ENCODE peak calls at places on chromosomes 12 and 14, in six cellular contexts. T, Z, W, I, D and E are unnamed samples.

GRCh38 chr12:106760184-106760531 is 14.3 kb upstream of the RIC8B start:
- DNase-seq in Z (peak; percentile 31), D (no peak), I (no peak), W (no peak), T (no peak), E (no peak)

GRCh38 chr14:71711619-71712018 is 220.6 kb upstream of the RGS6 start:
- DNase-seq in W (no peak), D (no peak), I (no peak), T (peak; percentile 79), Z (no peak), E (peak; percentile 9)

GRCh38 chr12:120229071-120229582 is 28.2 kb upstream of the RPLP0 start:
- DNase-seq in D (no peak), W (no peak), I (no peak), Z (no peak), T (no peak), E (no peak)

GRCh38 chr12:644818-645552 is 18.3 kb downstream of the NINJ2 start:
- DNase-seq in Z (no peak), W (no peak), I (no peak), D (no peak), T (no peak), E (no peak)

GRCh38 chr12:51430196-51430895 is 5.7 kb downstream of the SLC4A8 start:
- DNase-seq in Z (no peak), D (no peak), I (no peak), W (no peak), T (no peak), E (no peak)

GRCh38 chr12:50764116-50764860 is 387 bp downstream of the ATF1 start:
- DNase-seq in Z (no peak), D (peak; percentile 30), I (peak; percentile 55), T (peak; percentile 53), W (no peak), E (peak; percentile 42)

GRCh38 chr12:8544295-8544694 is 3.6 kb upstream of the CLEC4E start:
- DNase-seq in W (peak; percentile 57), T (peak; percentile 81), D (peak; percentile 58), Z (peak; percentile 52), I (peak; percentile 44), E (peak; percentile 29)

GRCh38 chr12:124422142-124422569 is 127.3 kb downstream of the RFLNA start:
- DNase-seq in W (no peak), T (no peak), D (peak; percentile 85), I (peak; percentile 78), Z (peak; percentile 77), E (peak; percentile 33)

GRCh38 chr12:89873745-89874144 is 165.1 kb upstream of the ATP2B1 start:
- DNase-seq in D (no peak), W (no peak), Z (no peak), I (no peak), T (peak; percentile 63), E (no peak)

GRCh38 chr12:91094036-91094660 is 17.1 kb downstream of the LUM start:
- DNase-seq in Z (no peak), T (peak; percentile 30), I (no peak), D (no peak), W (no peak), E (no peak)

GRCh38 chr12:64890873-64891468 is 66.5 kb downstream of the TBC1D30 start:
- DNase-seq in T (peak; percentile 67), I (peak; percentile 44), D (peak; percentile 33), Z (no peak), W (no peak), E (peak; percentile 19)

GRCh38 chr12:26009593-26009992 is 51.1 kb downstream of the RASSF8 start:
- DNase-seq in T (no peak), W (no peak), Z (no peak), I (no peak), D (no peak), E (no peak)

GRCh38 chr12:58301337-58302122 is 360.2 kb downstream of the ATP23 start:
- DNase-seq in Z (no peak), T (no peak), D (no peak), I (no peak), W (no peak), E (no peak)

GRCh38 chr14:102891556-102891955 is 30.9 kb upstream of the AMN start:
- DNase-seq in T (no peak), D (no peak), Z (no peak), W (no peak), I (no peak), E (no peak)

GRCh38 chr14:104682107-104682593 is 7.3 kb upstream of the INF2 start:
- DNase-seq in I (peak; percentile 55), D (no peak), Z (no peak), W (peak; percentile 24), T (no peak), E (no peak)

GRCh38 chr14:31829256-31829923 is 247.7 kb upstream of the ARHGAP5 start:
- DNase-seq in T (no peak), Z (no peak), W (no peak), I (no peak), D (no peak), E (no peak)

GRCh38 chr14:70183991-70184390 is 4.8 kb downstream of the SLC8A3 start:
- DNase-seq in W (no peak), D (no peak), Z (no peak), T (no peak), I (no peak), E (no peak)

GRCh38 chr14:36069535-36069900 is 107.0 kb downstream of the PTCSC3 start:
- DNase-seq in I (peak; percentile 45), T (peak; percentile 37), D (peak; percentile 7), Z (no peak), W (peak; percentile 7), E (peak; percentile 13)

GRCh38 chr12:99390707-99391106 is 256.8 kb upstream of the GARIN6 start:
- DNase-seq in I (peak; percentile 6), T (no peak), W (no peak), Z (no peak), D (no peak), E (peak; percentile 19)

GRCh38 chr12:71155228-71155627 is 2.6 kb downstream of the TSPAN8 start:
- DNase-seq in W (no peak), D (no peak), T (no peak), I (no peak), Z (no peak), E (no peak)

GRCh38 chr12:94062796-94063635 is 85.4 kb upstream of the PLXNC1 start:
- DNase-seq in T (no peak), I (no peak), D (no peak), Z (peak; percentile 79), W (no peak), E (no peak)

GRCh38 chr12:92927055-92927435 is 2.0 kb downstream of the EEA1 start:
- DNase-seq in W (peak; percentile 30), D (no peak), Z (no peak), I (no peak), T (peak; percentile 41), E (no peak)

GRCh38 chr12:120324841-120325417 is 2.6 kb downstream of the PLA2G1B start:
- DNase-seq in Z (no peak), I (no peak), D (no peak), W (no peak), T (no peak), E (no peak)

DNA sequence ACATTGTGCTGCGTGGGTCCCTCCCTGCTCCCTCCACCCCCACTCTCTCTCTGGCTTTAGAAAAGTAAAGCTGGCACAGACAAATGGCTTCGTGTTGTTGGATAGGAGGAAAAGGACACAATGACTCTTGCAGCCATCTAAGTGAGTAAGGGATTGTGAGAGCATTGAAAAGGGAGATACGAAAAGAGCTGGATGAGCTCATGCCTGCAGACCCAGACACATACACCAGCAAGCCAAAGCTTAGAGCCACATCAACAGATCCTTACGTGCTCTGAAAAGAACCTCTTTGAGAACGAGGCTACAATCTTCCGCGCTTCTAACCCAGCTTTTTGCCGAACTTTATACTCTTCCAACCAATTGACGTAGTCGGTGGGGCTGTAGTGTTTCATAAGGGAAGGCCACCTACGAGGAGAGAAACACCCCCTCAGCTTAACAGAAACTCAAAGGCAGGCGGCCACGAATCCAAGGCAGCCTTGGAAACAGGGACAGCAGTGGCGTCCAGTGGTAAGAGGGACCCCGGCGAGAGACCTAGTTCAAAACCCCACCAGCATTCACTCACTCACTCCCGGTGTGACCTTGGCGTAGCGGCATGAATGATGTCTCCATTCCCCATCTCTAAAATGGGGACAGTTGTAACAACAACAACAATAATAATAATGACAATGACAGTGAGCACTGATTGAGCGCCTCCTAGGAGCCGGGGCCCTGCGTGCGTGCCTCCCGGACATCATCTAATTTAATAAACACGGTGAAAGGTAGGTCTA is 1.1 kb downstream of the FBXO21 start:
- DNase-seq in W (peak; percentile 9), I (no peak), T (peak; percentile 31), D (no peak), Z (no peak), E (no peak)
- TF ChIP-seq POLR2A in W (no peak), I (no peak), T (no peak), D (no peak), Z (no peak), E (no peak)

DNA sequence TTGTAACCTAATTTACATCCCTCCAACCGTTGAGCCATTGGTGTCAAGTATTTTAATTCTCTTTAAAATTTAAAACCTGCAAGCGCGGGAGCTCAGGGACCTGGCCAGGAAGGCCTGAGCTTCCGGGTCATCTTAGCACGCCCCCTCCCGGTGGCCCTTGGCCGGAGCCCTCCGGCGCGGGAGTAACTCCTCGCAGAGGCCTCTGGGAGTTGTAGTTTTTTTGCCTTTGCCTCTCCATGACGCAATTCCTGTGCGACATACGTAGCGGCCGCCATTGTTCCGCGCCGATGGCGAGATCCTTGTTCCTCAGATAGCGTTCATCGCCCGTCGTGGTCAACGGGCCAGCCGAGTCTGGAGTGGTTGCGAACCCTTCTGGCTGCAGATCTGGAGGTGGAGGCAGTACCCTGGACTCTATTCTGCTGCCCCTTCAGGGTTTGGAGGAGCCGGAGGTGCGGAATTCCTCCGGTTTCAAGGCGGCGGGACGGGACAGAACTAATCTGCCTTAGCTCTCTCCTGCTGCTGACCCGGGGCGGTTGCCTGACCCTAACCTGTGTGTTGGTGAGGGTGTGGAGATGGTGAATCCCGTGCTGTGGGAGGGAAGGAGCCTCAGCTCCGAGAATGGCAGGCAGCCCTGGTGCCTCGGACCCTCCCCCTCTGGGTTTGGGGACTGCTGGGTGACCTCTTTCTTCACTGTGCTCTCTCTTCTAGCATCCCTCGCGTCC is at the start of gene ZNF268:
- DNase-seq in T (peak; percentile 91), D (peak; percentile 82), W (peak; percentile 93), I (peak; percentile 80), Z (peak; percentile 94), E (peak; percentile 85)
- TF ChIP-seq POLR2A in T (peak; percentile 77), D (no peak), W (peak; percentile 49), I (peak; percentile 55), Z (peak; percentile 55), E (peak; percentile 34)

DNA sequence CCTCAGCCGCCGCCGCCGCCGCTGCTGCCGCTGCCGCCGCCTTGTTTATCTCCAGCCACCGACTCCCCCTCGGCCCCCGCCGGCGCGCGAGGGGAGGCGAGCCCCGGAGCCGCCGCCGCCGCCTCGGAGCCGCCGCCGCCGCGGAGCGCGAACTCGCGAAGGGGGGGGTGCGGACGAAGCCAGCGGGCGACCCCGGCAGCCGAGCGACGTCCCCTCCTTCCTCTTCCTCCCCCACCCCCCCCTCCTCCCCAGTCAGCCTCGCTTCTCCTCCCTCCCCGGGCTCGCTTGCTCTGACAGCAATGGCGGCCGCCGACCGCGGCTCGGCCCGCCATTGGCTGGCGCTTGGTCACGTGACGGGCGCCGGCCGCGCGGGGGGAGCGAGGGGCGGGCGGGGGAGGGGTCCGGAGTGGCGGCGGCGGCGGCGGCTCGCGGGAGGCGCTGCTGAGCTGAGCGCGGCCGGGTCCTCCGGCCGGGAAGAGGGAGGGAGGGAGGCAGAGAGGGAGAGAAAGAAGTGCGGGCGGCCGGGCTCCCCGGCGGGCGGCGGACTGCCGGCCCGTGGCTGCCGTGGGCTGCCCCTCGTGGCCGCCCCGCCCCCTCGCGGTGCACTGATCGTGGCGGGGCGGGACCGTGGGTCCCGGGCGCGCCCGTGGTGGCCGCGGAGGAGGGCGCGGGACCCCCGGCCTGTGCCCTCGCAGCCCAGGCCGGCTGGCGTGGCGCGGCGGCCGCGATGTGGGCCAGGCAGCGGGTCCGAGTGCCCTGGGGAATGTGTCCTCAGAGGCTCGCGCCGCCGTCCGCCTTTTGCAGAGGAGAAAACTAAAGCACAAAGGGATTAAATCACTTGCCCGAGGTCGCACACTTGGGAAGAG is at the start of gene MED13L:
- DNase-seq in D (peak; percentile 87), Z (peak; percentile 91), T (peak; percentile 82), W (peak; percentile 93), I (peak; percentile 93), E (peak; percentile 97)
- TF ChIP-seq POLR2A in D (peak; percentile 31), Z (peak; percentile 44), T (no peak), W (peak; percentile 38), I (peak; percentile 56), E (peak; percentile 49)

GRCh38 chr12:55760663-55761062 is 17.7 kb downstream of the GDF11 start:
- DNase-seq in W (no peak), I (no peak), T (no peak), Z (no peak), D (no peak), E (no peak)
- TF ChIP-seq POLR2A in W (no peak), I (no peak), T (no peak), Z (no peak), D (no peak), E (no peak)